ENCODE peak calls at places on chromosomes 5 and 9, in four cellular contexts. D is GM12878, H is A549, C is IMR-90. X is an unnamed sample.

GRCh38 chr9:69400470-69400869 is 75.5 kb downstream of the ENTREP1 start:
- DNase-seq in D (no peak), H (no peak), C (no peak), X (no peak)

GRCh38 chr9:93187047-93187446 is 3.1 kb downstream of the WNK2 start:
- DNase-seq in D (no peak), H (no peak), C (no peak), X (peak)

GRCh38 chr5:61162010-61162831 is at the start of gene SMIM15:
- DNase-seq in D (peak), H (peak), C (peak), X (peak)

GRCh38 chr9:126624912-126625311 is 11.2 kb downstream of the LMX1B start:
- DNase-seq in D (no peak), H (no peak), C (no peak), X (no peak)

GRCh38 chr9:87892956-87893355 is 10.3 kb downstream of the SPATA31E1 start:
- DNase-seq in D (no peak), H (no peak), C (no peak), X (no peak)

GRCh38 chr9:103364753-103365152 is 369.6 kb downstream of the CYLC2 start:
- DNase-seq in D (no peak), H (peak), C (no peak), X (no peak)

GRCh38 chr9:79671558-79671957 is 99.8 kb downstream of the TLE4 start:
- DNase-seq in D (no peak), H (peak), C (peak), X (no peak)

GRCh38 chr5:53378590-53379247 is 101.7 kb upstream of the FST start:
- DNase-seq in D (no peak), H (no peak), C (peak), X (no peak)

GRCh38 chr9:91164724-91165520 is 196.8 kb downstream of the AUH start:
- DNase-seq in D (no peak), H (peak), C (peak), X (no peak)

GRCh38 chr5:142568271-142568995 is 117.5 kb downstream of the FGF1 start:
- DNase-seq in D (no peak), H (no peak), C (peak), X (no peak)

GRCh38 chr9:37486256-37486615 is 488 bp downstream of the POLR1E start:
- DNase-seq in D (no peak), H (no peak), C (no peak), X (no peak)

GRCh38 chr5:115949096-115949495 is 13.2 kb upstream of the LVRN start:
- DNase-seq in D (no peak), H (no peak), C (peak), X (no peak)

GRCh38 chr9:3191715-3192114 is 334.1 kb downstream of the RFX3 start:
- DNase-seq in D (no peak), H (no peak), C (no peak), X (no peak)

GRCh38 chr9:3186751-3187150 is 339.1 kb downstream of the RFX3 start:
- DNase-seq in D (no peak), H (no peak), C (no peak), X (no peak)

GRCh38 chr9:3189113-3189861 is 336.5 kb downstream of the RFX3 start:
- DNase-seq in D (no peak), H (no peak), C (no peak), X (no peak)
- TF ChIP-seq RCOR1 in D (no peak), H (no peak), C (no peak), X (no peak)

DNA sequence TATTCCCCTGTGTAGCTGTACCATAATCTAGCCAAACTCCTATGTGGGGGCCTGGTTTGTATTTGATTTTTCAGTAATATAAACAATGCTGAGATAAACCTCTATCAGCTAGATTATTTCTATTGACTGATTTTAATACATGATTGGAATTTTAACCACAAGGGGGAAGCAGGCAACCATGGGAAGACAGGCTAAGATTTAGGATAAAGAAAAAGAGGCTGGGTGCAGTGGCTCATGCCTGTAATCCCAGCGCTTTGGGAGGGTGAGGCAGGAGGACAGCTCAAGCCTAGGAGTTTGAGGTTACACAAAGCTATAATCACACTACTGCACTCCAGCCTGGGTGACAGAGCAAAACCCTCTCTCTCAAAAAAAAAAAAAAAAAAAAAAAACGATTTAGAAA is 18.1 kb upstream of the GPX3 start:
- DNase-seq in D (no peak), H (peak), C (peak), X (peak)
- TF ChIP-seq RCOR1 in D (no peak), H (no peak), C (no peak), X (no peak)

DNA sequence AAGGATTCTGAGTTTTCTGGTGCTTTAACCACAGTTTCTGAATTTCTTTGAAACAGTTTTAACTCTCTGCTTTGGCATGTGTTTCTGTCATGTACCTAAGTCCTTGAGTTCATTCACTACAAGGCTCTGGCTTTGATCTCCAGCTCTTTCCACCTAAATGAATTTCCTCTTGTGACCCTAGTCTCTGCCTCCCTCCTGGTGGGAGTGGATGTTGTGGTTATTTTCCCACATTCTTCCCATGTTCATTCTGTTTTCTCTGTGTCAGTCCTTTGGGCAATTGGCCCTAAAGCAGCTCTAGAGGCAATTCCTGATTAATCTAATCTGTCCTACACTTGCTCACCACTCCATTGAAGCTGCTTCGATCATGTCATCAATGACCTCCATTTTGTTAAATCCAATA is 28.4 kb upstream of the DPYSL3 start:
- DNase-seq in D (no peak), H (no peak), C (no peak), X (no peak)
- TF ChIP-seq RCOR1 in D (no peak), H (no peak), C (no peak), X (no peak)

GRCh38 chr5:14144586-14145355 is 1.6 kb downstream of the TRIO start:
- DNase-seq in D (peak), H (peak), C (peak), X (peak)
- TF ChIP-seq RCOR1 in D (no peak), H (no peak), C (no peak), X (no peak)